ENCODE peak calls at places on chromosomes 12 and 14, in four cellular contexts. A is K562, X is HepG2, U is GM12878. Q is an unnamed sample.

GRCh38 chr14:75976838-75977237 is 5.0 kb downstream of the TGFB3 start:
- DNase-seq in A (no peak), X (no peak), U (no peak), Q (no peak)

GRCh38 chr14:106390401-106390800 is 864.0 kb downstream of the TMEM121 start:
- DNase-seq in A (no peak), X (no peak), U (no peak), Q (no peak)

GRCh38 chr12:54634795-54635194 is at the start of gene LACRT:
- DNase-seq in A (no peak), X (no peak), U (no peak), Q (no peak)

GRCh38 chr12:46473634-46474201 is 101.1 kb upstream of the SLC38A2 start:
- DNase-seq in A (no peak), X (peak), U (peak), Q (no peak)

GRCh38 chr12:72268386-72268785 is 3.8 kb upstream of the TRHDE start:
- DNase-seq in A (no peak), X (no peak), U (no peak), Q (no peak)

GRCh38 chr12:3313066-3313465 is 177.9 kb upstream of the PRMT8 start:
- DNase-seq in A (no peak), X (no peak), U (no peak), Q (no peak)

GRCh38 chr14:102822311-102822863 is 45.1 kb downstream of the TRAF3 start:
- DNase-seq in A (no peak), X (no peak), U (no peak), Q (no peak)

GRCh38 chr12:77124767-77125166 is 59.4 kb upstream of the E2F7 start:
- DNase-seq in A (no peak), X (no peak), U (no peak), Q (no peak)

GRCh38 chr12:127176804-127177203 is 1090.2 kb upstream of the TMEM132C start:
- DNase-seq in A (no peak), X (no peak), U (no peak), Q (no peak)

GRCh38 chr12:27400856-27401255 is 45.7 kb upstream of the SMCO2 start:
- DNase-seq in A (no peak), X (no peak), U (no peak), Q (no peak)

GRCh38 chr12:26460361-26460760 is 265.0 kb downstream of the SSPN start:
- DNase-seq in A (no peak), X (no peak), U (no peak), Q (no peak)

GRCh38 chr14:60343571-60344071 is 94.6 kb downstream of the PPM1A start:
- DNase-seq in A (no peak), X (no peak), U (no peak), Q (no peak)

GRCh38 chr14:79601579-79601978 is 609.7 kb downstream of the DIO2 start:
- DNase-seq in A (no peak), X (no peak), U (no peak), Q (no peak)

GRCh38 chr14:79016828-79017505 is 846.8 kb downstream of the NRXN3 start:
- DNase-seq in A (no peak), X (peak), U (no peak), Q (no peak)

GRCh38 chr12:120845696-120846095 is 58.5 kb downstream of the SPPL3 start:
- DNase-seq in A (no peak), X (no peak), U (no peak), Q (no peak)
- TF ChIP-seq CBFB in A (no peak), X (no peak), U (no peak), Q (no peak)

DNA sequence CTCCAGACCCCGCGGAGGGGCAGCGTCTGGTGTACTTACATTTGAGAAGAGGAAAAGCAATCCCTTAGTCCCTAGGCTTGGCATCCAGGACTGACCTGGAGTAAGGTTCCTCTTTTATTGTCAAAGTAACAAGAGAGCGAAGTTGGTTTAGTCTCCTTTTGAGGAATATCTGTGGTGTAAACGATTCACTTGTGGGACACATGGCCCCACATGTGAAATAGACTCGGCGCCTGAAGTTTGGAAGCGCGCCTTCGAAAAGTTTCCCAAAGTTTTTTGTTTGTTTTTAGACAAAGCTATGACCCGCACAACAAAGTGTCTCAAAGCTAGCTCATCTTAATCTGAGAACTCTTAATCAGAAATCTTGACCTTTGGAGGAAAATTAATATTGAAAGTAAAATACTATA is 744 bp downstream of the STYX start:
- DNase-seq in A (no peak), X (no peak), U (no peak), Q (no peak)
- TF ChIP-seq CBFB in A (no peak), X (no peak), U (no peak), Q (no peak)

GRCh38 chr12:106133136-106134087 is 5.3 kb downstream of the NUAK1 start:
- DNase-seq in A (no peak), X (no peak), U (no peak), Q (no peak)
- TF ChIP-seq CBFB in A (no peak), X (no peak), U (no peak), Q (no peak)

GRCh38 chr12:2290091-2290490 is 237.3 kb downstream of the CACNA1C start:
- DNase-seq in A (no peak), X (no peak), U (no peak), Q (no peak)
- TF ChIP-seq CBFB in A (no peak), X (no peak), U (no peak), Q (no peak)

Q was measured in WTC11.